ENCODE peak calls at places on chromosome 2, in ten cellular contexts. One of them, this sample, is unnamed.

GRCh38 chr2:36607947-36608346 is 10.0 kb upstream of the FEZ2 start:
- DNase-seq in AG04449: no peak
- DNase-seq in astrocyte of the spinal cord: no peak
- DNase-seq in colonic mucosa: no peak
- DNase-seq in left ventricle myocardium inferior: no peak
- DNase-seq in right atrium auricular region: no peak
- DNase-seq in fibroblast of mammary gland: no peak
- DNase-seq in sigmoid colon: no peak
- DNase-seq in AG09309: no peak
- DNase-seq in AG10803: peak
- DNase-seq in this sample: no peak

GRCh38 chr2:64988420-64989125 is 626 bp upstream of the SLC1A4 start:
- DNase-seq in AG04449: peak
- DNase-seq in astrocyte of the spinal cord: peak
- DNase-seq in colonic mucosa: peak
- DNase-seq in left ventricle myocardium inferior: peak
- DNase-seq in right atrium auricular region: peak
- DNase-seq in fibroblast of mammary gland: peak
- DNase-seq in sigmoid colon: peak
- DNase-seq in AG09309: peak
- DNase-seq in AG10803: peak
- DNase-seq in this sample: peak

GRCh38 chr2:70861774-70862644 is 26.4 kb upstream of the CD207 start:
- DNase-seq in AG04449: no peak
- DNase-seq in astrocyte of the spinal cord: peak
- DNase-seq in colonic mucosa: peak
- DNase-seq in left ventricle myocardium inferior: peak
- DNase-seq in right atrium auricular region: peak
- DNase-seq in fibroblast of mammary gland: peak
- DNase-seq in sigmoid colon: peak
- DNase-seq in AG09309: peak
- DNase-seq in AG10803: peak
- DNase-seq in this sample: peak

GRCh38 chr2:69843993-69844392 is 14.5 kb downstream of the GMCL1 start:
- DNase-seq in AG04449: no peak
- DNase-seq in astrocyte of the spinal cord: no peak
- DNase-seq in colonic mucosa: no peak
- DNase-seq in left ventricle myocardium inferior: no peak
- DNase-seq in right atrium auricular region: no peak
- DNase-seq in fibroblast of mammary gland: no peak
- DNase-seq in sigmoid colon: no peak
- DNase-seq in AG09309: no peak
- DNase-seq in AG10803: no peak
- DNase-seq in this sample: no peak

GRCh38 chr2:53450885-53451284 is 316.7 kb upstream of the CHAC2 start:
- DNase-seq in AG04449: no peak
- DNase-seq in astrocyte of the spinal cord: no peak
- DNase-seq in colonic mucosa: no peak
- DNase-seq in left ventricle myocardium inferior: no peak
- DNase-seq in right atrium auricular region: no peak
- DNase-seq in fibroblast of mammary gland: no peak
- DNase-seq in sigmoid colon: no peak
- DNase-seq in AG09309: no peak
- DNase-seq in AG10803: no peak
- DNase-seq in this sample: no peak

GRCh38 chr2:226691265-226691664 is 108.4 kb downstream of the IRS1 start:
- DNase-seq in AG04449: no peak
- DNase-seq in astrocyte of the spinal cord: peak
- DNase-seq in colonic mucosa: no peak
- DNase-seq in left ventricle myocardium inferior: no peak
- DNase-seq in right atrium auricular region: no peak
- DNase-seq in fibroblast of mammary gland: no peak
- DNase-seq in sigmoid colon: no peak
- DNase-seq in AG09309: no peak
- DNase-seq in AG10803: no peak
- DNase-seq in this sample: no peak

GRCh38 chr2:161412346-161412745 is 3.8 kb upstream of the TBR1 start:
- DNase-seq in AG04449: peak
- DNase-seq in astrocyte of the spinal cord: peak
- DNase-seq in colonic mucosa: no peak
- DNase-seq in left ventricle myocardium inferior: no peak
- DNase-seq in right atrium auricular region: no peak
- DNase-seq in fibroblast of mammary gland: peak
- DNase-seq in sigmoid colon: no peak
- DNase-seq in AG09309: peak
- DNase-seq in AG10803: no peak
- DNase-seq in this sample: no peak

GRCh38 chr2:61460168-61460567 is 10.7 kb downstream of the USP34 start:
- DNase-seq in AG04449: peak
- DNase-seq in astrocyte of the spinal cord: peak
- DNase-seq in colonic mucosa: no peak
- DNase-seq in left ventricle myocardium inferior: no peak
- DNase-seq in right atrium auricular region: no peak
- DNase-seq in fibroblast of mammary gland: peak
- DNase-seq in sigmoid colon: no peak
- DNase-seq in AG09309: peak
- DNase-seq in AG10803: peak
- DNase-seq in this sample: no peak

DNA sequence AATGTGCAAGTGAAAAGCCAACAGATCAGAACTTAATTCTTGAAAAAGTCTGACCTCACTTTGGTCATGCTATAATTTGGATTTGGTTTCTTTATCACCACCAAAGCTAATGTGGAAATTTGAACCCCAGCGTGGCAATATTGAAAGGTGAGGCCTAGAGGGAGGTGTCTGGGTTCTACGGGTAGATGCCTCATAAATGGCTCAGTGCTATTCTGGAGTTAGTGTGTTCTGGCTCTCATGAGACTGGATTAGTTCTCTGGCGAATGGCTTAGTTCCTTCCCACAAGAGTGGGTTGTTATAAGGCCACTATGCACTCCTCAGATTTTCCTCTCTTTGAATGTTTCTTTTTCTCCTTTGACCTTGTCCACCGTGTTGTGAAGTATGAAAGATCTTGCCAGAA is 22.3 kb downstream of the ORC4 start:
- DNase-seq in AG04449: no peak
- DNase-seq in astrocyte of the spinal cord: no peak
- DNase-seq in colonic mucosa: no peak
- DNase-seq in left ventricle myocardium inferior: no peak
- DNase-seq in right atrium auricular region: no peak
- DNase-seq in fibroblast of mammary gland: no peak
- DNase-seq in sigmoid colon: no peak
- DNase-seq in AG09309: no peak
- DNase-seq in AG10803: no peak
- DNase-seq in this sample: no peak
- TF ChIP-seq CTCF in AG04449: no peak
- TF ChIP-seq CTCF in astrocyte of the spinal cord: no peak
- TF ChIP-seq CTCF in colonic mucosa: no peak
- TF ChIP-seq CTCF in left ventricle myocardium inferior: no peak
- TF ChIP-seq CTCF in right atrium auricular region: no peak
- TF ChIP-seq CTCF in fibroblast of mammary gland: no peak
- TF ChIP-seq CTCF in sigmoid colon: no peak
- TF ChIP-seq CTCF in AG09309: no peak
- TF ChIP-seq CTCF in AG10803: no peak
- TF ChIP-seq CTCF in this sample: no peak

DNA sequence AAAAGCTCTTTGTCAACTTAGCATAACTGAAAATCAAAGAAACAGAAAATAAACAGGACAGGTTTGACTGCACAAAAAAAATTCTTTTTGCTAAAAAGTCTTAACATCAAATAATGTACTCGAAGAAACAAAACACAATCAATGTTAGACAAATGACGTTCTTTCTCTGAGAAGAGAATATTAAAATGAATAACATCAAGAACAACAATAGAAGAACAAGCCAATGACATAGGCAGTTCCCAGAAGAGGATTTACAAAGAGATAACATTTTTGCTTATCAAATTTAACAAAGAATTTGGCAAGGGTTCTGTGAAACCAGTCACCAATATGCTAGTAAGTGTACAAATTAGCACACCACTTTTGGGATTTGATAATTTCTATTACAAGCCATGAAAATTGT is 5.8 kb downstream of the GPR55 start:
- DNase-seq in AG04449: no peak
- DNase-seq in astrocyte of the spinal cord: no peak
- DNase-seq in colonic mucosa: no peak
- DNase-seq in left ventricle myocardium inferior: no peak
- DNase-seq in right atrium auricular region: no peak
- DNase-seq in fibroblast of mammary gland: no peak
- DNase-seq in sigmoid colon: no peak
- DNase-seq in AG09309: no peak
- DNase-seq in AG10803: no peak
- DNase-seq in this sample: no peak
- H3K4me3 ChIP-seq in AG04449: no peak
- H3K4me3 ChIP-seq in astrocyte of the spinal cord: no peak
- H3K4me3 ChIP-seq in colonic mucosa: no peak
- H3K4me3 ChIP-seq in left ventricle myocardium inferior: no peak
- H3K4me3 ChIP-seq in right atrium auricular region: no peak
- H3K4me3 ChIP-seq in fibroblast of mammary gland: no peak
- H3K4me3 ChIP-seq in sigmoid colon: no peak
- H3K4me3 ChIP-seq in AG09309: no peak
- H3K4me3 ChIP-seq in AG10803: no peak
- H3K4me3 ChIP-seq in this sample: no peak

DNA sequence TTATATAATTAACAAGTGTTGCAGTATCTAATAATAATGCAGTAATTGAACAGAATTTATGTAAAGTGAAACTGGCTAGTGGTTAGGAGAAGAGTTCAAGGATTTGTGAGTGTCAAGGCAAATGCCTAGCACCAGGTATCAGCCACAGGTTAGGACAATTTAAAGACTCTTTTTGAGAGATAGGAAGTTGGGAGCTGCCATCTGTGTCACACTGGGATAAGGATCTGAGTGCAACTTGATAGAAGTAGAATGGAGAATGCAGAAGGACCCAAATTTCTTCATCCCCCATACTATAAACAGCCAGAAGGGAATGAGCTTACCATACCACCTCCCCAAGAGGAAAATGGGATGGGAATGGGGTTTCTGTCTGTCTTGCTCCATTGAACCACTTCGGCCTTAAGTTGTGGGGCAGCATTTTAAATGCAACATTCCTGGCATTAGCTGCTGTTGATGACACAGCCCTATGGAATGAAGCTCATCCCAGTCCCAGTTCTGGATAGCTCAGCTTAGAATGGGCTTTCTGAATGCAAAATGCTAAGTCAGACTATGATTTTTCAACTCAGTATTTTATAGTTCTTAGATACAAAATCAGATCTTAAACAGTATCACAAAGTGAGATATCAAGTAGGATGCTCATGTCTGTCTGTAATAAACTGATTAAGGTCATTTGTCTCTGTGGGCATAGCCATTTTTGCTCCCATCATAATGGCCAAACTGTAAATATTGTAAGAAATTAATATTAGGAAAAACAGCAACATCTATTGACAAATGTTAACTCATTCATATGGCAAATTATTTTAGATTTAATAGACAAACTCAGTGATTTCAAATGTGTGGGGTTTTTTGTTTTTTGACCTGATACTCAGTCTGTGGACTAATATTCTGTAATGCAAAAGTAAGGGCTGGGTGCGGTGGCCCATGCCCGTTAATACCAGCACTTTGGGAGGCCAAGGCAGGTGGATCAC is 44.0 kb downstream of the GPR155 start:
- DNase-seq in AG04449: peak
- DNase-seq in astrocyte of the spinal cord: peak
- DNase-seq in colonic mucosa: no peak
- DNase-seq in left ventricle myocardium inferior: no peak
- DNase-seq in right atrium auricular region: no peak
- DNase-seq in fibroblast of mammary gland: peak
- DNase-seq in sigmoid colon: no peak
- DNase-seq in AG09309: peak
- DNase-seq in AG10803: peak
- DNase-seq in this sample: no peak
- TF ChIP-seq CTCF in AG04449: no peak
- TF ChIP-seq CTCF in astrocyte of the spinal cord: no peak
- TF ChIP-seq CTCF in colonic mucosa: no peak
- TF ChIP-seq CTCF in left ventricle myocardium inferior: no peak
- TF ChIP-seq CTCF in right atrium auricular region: no peak
- TF ChIP-seq CTCF in fibroblast of mammary gland: no peak
- TF ChIP-seq CTCF in sigmoid colon: no peak
- TF ChIP-seq CTCF in AG09309: no peak
- TF ChIP-seq CTCF in AG10803: no peak
- TF ChIP-seq CTCF in this sample: no peak

GRCh38 chr2:45008296-45009129 is 739 bp downstream of the SIX2 start:
- DNase-seq in AG04449: no peak
- DNase-seq in astrocyte of the spinal cord: peak
- DNase-seq in colonic mucosa: no peak
- DNase-seq in left ventricle myocardium inferior: no peak
- DNase-seq in right atrium auricular region: no peak
- DNase-seq in fibroblast of mammary gland: no peak
- DNase-seq in sigmoid colon: no peak
- DNase-seq in AG09309: no peak
- DNase-seq in AG10803: peak
- DNase-seq in this sample: no peak

GRCh38 chr2:45009303-45009927 is at the start of gene SIX2:
- DNase-seq in AG04449: peak
- DNase-seq in astrocyte of the spinal cord: peak
- DNase-seq in colonic mucosa: peak
- DNase-seq in left ventricle myocardium inferior: peak
- DNase-seq in right atrium auricular region: peak
- DNase-seq in fibroblast of mammary gland: peak
- DNase-seq in sigmoid colon: peak
- DNase-seq in AG09309: peak
- DNase-seq in AG10803: peak
- DNase-seq in this sample: peak

GRCh38 chr2:45011621-45012602 is 2.7 kb upstream of the SIX2 start:
- DNase-seq in AG04449: no peak
- DNase-seq in astrocyte of the spinal cord: no peak
- DNase-seq in colonic mucosa: no peak
- DNase-seq in left ventricle myocardium inferior: no peak
- DNase-seq in right atrium auricular region: no peak
- DNase-seq in fibroblast of mammary gland: peak
- DNase-seq in sigmoid colon: no peak
- DNase-seq in AG09309: no peak
- DNase-seq in AG10803: no peak
- DNase-seq in this sample: no peak

GRCh38 chr2:45010706-45011036 is 1.4 kb upstream of the SIX2 start:
- DNase-seq in AG04449: no peak
- DNase-seq in astrocyte of the spinal cord: no peak
- DNase-seq in colonic mucosa: no peak
- DNase-seq in left ventricle myocardium inferior: no peak
- DNase-seq in right atrium auricular region: no peak
- DNase-seq in fibroblast of mammary gland: peak
- DNase-seq in sigmoid colon: no peak
- DNase-seq in AG09309: no peak
- DNase-seq in AG10803: no peak
- DNase-seq in this sample: no peak

DNA sequence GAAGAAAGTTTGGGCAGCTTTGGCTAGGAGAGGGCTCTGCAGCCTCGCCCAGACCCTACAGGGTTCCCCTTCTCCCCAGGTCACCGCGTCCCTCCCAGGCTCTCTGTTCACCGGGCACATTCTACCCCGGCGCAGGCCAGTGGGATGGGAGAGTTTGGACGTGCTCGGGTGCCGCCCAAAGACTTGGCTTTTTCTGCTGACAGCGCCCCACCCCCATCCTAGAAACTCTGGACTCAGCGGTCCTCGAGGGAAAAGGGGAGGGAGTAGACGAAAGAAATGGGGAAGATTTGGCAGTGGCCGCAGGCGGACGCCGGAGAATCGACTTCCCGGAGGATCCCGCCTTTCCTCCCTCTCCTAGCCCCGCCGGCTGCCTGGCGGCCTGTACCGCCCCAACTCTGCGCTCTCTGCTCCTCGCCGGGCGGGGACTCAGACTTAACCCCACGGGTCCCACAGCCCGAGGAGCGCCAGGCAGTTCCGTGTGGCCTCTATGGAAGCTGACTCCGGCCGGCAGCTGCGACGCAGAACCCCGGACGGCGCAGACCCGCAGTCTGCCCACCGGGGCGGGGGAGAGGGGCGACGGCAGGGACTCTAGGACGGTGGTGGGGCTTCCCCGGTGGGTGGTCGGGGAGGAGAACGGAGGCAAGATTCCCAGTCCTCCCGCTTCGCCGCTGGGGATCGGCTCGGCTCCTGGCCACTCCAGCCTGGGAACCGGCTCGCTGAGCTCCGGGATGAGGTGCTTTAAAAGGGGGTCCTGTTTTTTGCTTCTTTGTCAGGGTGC is 865 bp upstream of the SIX2 start:
- DNase-seq in AG04449: no peak
- DNase-seq in astrocyte of the spinal cord: peak
- DNase-seq in colonic mucosa: peak
- DNase-seq in left ventricle myocardium inferior: peak
- DNase-seq in right atrium auricular region: peak
- DNase-seq in fibroblast of mammary gland: peak
- DNase-seq in sigmoid colon: peak
- DNase-seq in AG09309: no peak
- DNase-seq in AG10803: peak
- DNase-seq in this sample: peak
- H3K4me3 ChIP-seq in AG04449: peak
- H3K4me3 ChIP-seq in astrocyte of the spinal cord: peak
- H3K4me3 ChIP-seq in colonic mucosa: peak
- H3K4me3 ChIP-seq in left ventricle myocardium inferior: peak
- H3K4me3 ChIP-seq in right atrium auricular region: peak
- H3K4me3 ChIP-seq in fibroblast of mammary gland: peak
- H3K4me3 ChIP-seq in sigmoid colon: peak
- H3K4me3 ChIP-seq in AG09309: peak
- H3K4me3 ChIP-seq in AG10803: peak
- H3K4me3 ChIP-seq in this sample: peak